ENCODE peak calls at places on chromosomes 2 and 18, in six cellular contexts. W, T, Q, B, Y and I are unnamed samples.

GRCh38 chr2:169636440-169637097 is 52.4 kb downstream of the PPIG start:
- DNase-seq in W (no peak), T (no peak), Q (no peak), B (no peak), Y (no peak), I (no peak)

GRCh38 chr2:212228651-212229253 is 309.9 kb downstream of the ERBB4 start:
- DNase-seq in W (no peak), T (no peak), Q (no peak), B (no peak), Y (no peak), I (no peak)

GRCh38 chr2:85954918-85955420 is 66.2 kb upstream of the ST3GAL5 start:
- DNase-seq in W (no peak), T (no peak), Q (no peak), B (no peak), Y (peak; percentile 63), I (peak; percentile 78)

GRCh38 chr2:45241061-45241561 is 231.9 kb upstream of the SIX2 start:
- DNase-seq in W (no peak), T (no peak), Q (no peak), B (no peak), Y (no peak), I (no peak)

GRCh38 chr18:33316146-33316587 is 124.4 kb downstream of the CCDC178 start:
- DNase-seq in W (no peak), T (no peak), Q (no peak), B (peak; percentile 65), Y (no peak), I (peak; percentile 52)

GRCh38 chr18:51070545-51070944 is 40.5 kb downstream of the SMAD4 start:
- DNase-seq in W (no peak), T (no peak), Q (no peak), B (no peak), Y (no peak), I (no peak)

GRCh38 chr2:14951569-14952285 is 319.2 kb downstream of the LRATD1 start:
- DNase-seq in W (no peak), T (no peak), Q (no peak), B (no peak), Y (no peak), I (no peak)

GRCh38 chr18:48563027-48563426 is 24.2 kb downstream of the CTIF start:
- DNase-seq in W (peak; percentile 64), T (no peak), Q (no peak), B (no peak), Y (no peak), I (no peak)

GRCh38 chr2:62016957-62017356 is 111.5 kb downstream of the COMMD1 start:
- DNase-seq in W (no peak), T (no peak), Q (no peak), B (no peak), Y (no peak), I (no peak)

GRCh38 chr2:134271758-134272157 is 17.9 kb downstream of the MGAT5 start:
- DNase-seq in W (no peak), T (no peak), Q (no peak), B (no peak), Y (no peak), I (no peak)

GRCh38 chr2:133599211-133599610 is 30.9 kb upstream of the NCKAP5 start:
- DNase-seq in W (no peak), T (no peak), Q (no peak), B (no peak), Y (no peak), I (no peak)

GRCh38 chr2:159661286-159661685 is 44.9 kb upstream of the BAZ2B start:
- DNase-seq in W (no peak), T (no peak), Q (no peak), B (no peak), Y (no peak), I (no peak)

GRCh38 chr2:150013011-150013410 is 425.4 kb upstream of the MMADHC start:
- DNase-seq in W (no peak), T (no peak), Q (no peak), B (no peak), Y (no peak), I (no peak)

GRCh38 chr2:168565112-168565511 is 109.0 kb downstream of the CERS6 start:
- DNase-seq in W (no peak), T (no peak), Q (no peak), B (no peak), Y (no peak), I (no peak)

GRCh38 chr2:88296209-88296608 is 126.1 kb downstream of the THNSL2 start:
- DNase-seq in W (no peak), T (no peak), Q (no peak), B (no peak), Y (no peak), I (no peak)

GRCh38 chr2:110873056-110873502 is 140.7 kb downstream of the ACOXL start:
- DNase-seq in W (no peak), T (no peak), Q (no peak), B (no peak), Y (no peak), I (no peak)

GRCh38 chr2:66389651-66390131 is 45.2 kb upstream of the MEIS1 start:
- DNase-seq in W (no peak), T (no peak), Q (no peak), B (no peak), Y (peak; percentile 35), I (no peak)

GRCh38 chr2:28449489-28450395 is 46.1 kb upstream of the PLB1 start:
- DNase-seq in W (no peak), T (peak; percentile 21), Q (peak; percentile 46), B (peak; percentile 34), Y (peak; percentile 39), I (no peak)

GRCh38 chr2:238231809-238232208 is 8.0 kb downstream of the HES6 start:
- DNase-seq in W (no peak), T (no peak), Q (no peak), B (no peak), Y (no peak), I (no peak)

GRCh38 chr2:27828305-27828704 is 56.8 kb downstream of the MRPL33 start:
- DNase-seq in W (no peak), T (no peak), Q (no peak), B (no peak), Y (no peak), I (no peak)

GRCh38 chr2:20496069-20496468 is 49.2 kb downstream of the RHOB start:
- DNase-seq in W (no peak), T (peak; percentile 59), Q (peak; percentile 66), B (no peak), Y (no peak), I (peak; percentile 27)

GRCh38 chr18:73948497-73948896 is 199.1 kb downstream of the FBXO15 start:
- DNase-seq in W (no peak), T (no peak), Q (no peak), B (no peak), Y (no peak), I (no peak)

GRCh38 chr2:237483018-237483731 is 3.9 kb upstream of the MLPH start:
- DNase-seq in W (no peak), T (no peak), Q (no peak), B (no peak), Y (peak; percentile 83), I (peak; percentile 76)

GRCh38 chr2:230130668-230131364 is 62.1 kb upstream of the SLC16A14 start:
- DNase-seq in W (no peak), T (peak; percentile 42), Q (peak; percentile 84), B (no peak), Y (peak; percentile 62), I (no peak)

GRCh38 chr2:72330673-72331072 is 183.0 kb upstream of the CYP26B1 start:
- DNase-seq in W (no peak), T (no peak), Q (no peak), B (no peak), Y (no peak), I (no peak)

GRCh38 chr2:236748801-236749200 is 179.2 kb downstream of the ACKR3 start:
- DNase-seq in W (peak; percentile 75), T (no peak), Q (no peak), B (no peak), Y (no peak), I (no peak)

DNA sequence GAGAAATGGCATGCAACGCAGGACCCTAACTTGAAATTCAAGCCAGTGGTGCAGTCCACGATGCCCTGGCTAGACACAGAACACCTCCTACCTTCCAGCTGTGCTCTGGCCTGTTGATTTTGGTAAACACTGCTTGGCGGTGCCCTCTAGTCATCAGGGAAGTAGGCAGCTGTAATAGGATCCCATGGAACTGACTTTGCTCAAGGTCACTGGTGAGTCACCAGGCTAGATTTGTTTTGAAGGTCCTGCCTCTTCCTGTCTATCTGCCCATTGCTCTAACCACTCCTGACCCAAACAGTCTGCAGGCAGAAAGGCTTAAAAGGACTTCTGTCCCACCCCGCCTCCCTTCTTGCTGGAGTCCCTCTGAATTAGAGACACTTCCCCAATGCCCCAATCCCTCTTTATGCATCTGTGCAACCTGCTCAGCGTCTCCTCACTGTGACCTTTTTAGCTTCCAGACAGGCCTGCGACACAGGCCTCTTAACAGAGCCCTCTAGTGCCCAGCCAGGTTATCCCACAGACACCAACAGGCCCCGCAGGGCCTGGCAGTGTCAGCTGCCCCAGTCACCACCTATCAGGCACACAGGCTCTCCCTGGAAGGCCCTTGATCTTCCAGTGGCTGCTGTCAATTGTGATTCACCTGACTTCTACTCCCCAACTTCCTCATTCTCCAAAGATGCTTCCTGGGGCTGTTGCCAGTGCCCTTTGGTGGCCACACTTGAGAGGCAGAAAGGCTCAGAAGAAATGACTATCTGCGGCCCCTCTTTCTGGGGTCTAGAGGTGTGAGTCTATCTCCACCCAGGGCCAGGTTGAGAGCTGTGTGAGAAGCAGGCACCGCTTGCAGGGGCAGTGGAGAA is 5.2 kb downstream of the TMEM127 start:
- DNase-seq in W (peak; percentile 68), T (peak; percentile 82), Q (peak; percentile 77), B (no peak), Y (peak; percentile 62), I (peak; percentile 75)
- H3K9me3 ChIP-seq in W (no peaks in the 10 kb centered on the region), T (no peaks in the 10 kb centered on the region), Q (no peaks in the 10 kb centered on the region), B (no peaks in the 10 kb centered on the region), Y (no peaks in the 10 kb centered on the region), I (no peaks in the 10 kb centered on the region)

DNA sequence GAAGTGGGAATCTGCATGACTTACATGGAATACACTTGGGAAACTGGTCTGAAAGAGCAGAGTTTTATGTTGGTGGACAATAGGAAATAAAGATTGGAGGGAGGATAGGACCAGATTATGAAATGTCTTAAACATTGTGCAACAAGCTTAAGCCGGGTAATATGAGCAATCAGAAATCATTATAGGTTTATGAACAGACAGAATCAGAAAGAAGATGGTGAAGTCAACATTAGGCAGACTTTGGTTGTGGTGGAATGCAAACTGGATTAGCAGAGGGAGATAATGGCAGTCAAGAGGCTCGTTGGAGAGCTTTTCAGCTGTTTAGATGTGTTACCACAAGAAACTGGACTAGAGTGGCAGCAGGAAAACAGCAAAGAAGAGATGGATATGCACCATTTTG is 43.5 kb downstream of the CRIM1 start:
- DNase-seq in W (no peak), T (no peak), Q (no peak), B (no peak), Y (no peak), I (no peak)
- H3K4me1 ChIP-seq in W (peaks cover 10% of the 10 kb centered on the region), T (peaks cover 17% of the 10 kb centered on the region), Q (peaks cover 13% of the 10 kb centered on the region), B (no peaks in the 10 kb centered on the region), Y (peaks cover 6% of the 10 kb centered on the region), I (peaks cover 18% of the 10 kb centered on the region)

GRCh38 chr2:97806738-97807618 is 93.6 kb downstream of the ZAP70 start:
- DNase-seq in W (peak; percentile 93), T (peak; percentile 45), Q (peak; percentile 89), B (peak; percentile 90), Y (peak; percentile 83), I (peak; percentile 91)

GRCh38 chr2:97816411-97816810 is 103.0 kb downstream of the ZAP70 start:
- DNase-seq in W (no peak), T (no peak), Q (no peak), B (no peak), Y (no peak), I (no peak)

GRCh38 chr2:97808816-97809215 is 95.4 kb downstream of the ZAP70 start:
- DNase-seq in W (no peak), T (no peak), Q (no peak), B (no peak), Y (no peak), I (no peak)

GRCh38 chr2:97812916-97813315 is 99.5 kb downstream of the ZAP70 start:
- DNase-seq in W (no peak), T (no peak), Q (no peak), B (no peak), Y (no peak), I (no peak)
- H3K4me3 ChIP-seq in W (no peak overlapping the region), T (no peak overlapping the region), Q (no peak overlapping the region), B (no peak overlapping the region), Y (no peak overlapping the region), I (no peak overlapping the region)

GRCh38 chr18:78495550-78495949 is 484.1 kb upstream of the SALL3 start:
- DNase-seq in W (no peak), T (no peak), Q (no peak), B (peak; percentile 33), Y (no peak), I (no peak)
- H3K9me3 ChIP-seq in W (no peaks in the 10 kb centered on the region), T (peaks cover 17% of the 10 kb centered on the region), Q (no peaks in the 10 kb centered on the region), B (no peaks in the 10 kb centered on the region), Y (no peaks in the 10 kb centered on the region), I (no peaks in the 10 kb centered on the region)